ENCODE peak calls at places on chromosomes 6 and 20, in eight cellular contexts. V is gastrocnemius medialis, G is HepG2, A is esophagus muscularis mucosa, U is transverse colon, C is Peyer's patch, I is A549, Z is stomach. W is an unnamed sample.

GRCh38 chr6:25682324-25682723 is 30.3 kb downstream of the SCGN start:
- DNase-seq in G (no peak), I (no peak), Z (no peak), C (no peak), V (no peak), U (no peak), A (no peak), W (no peak)

GRCh38 chr6:1834641-1835516 is 225.2 kb downstream of the FOXC1 start:
- DNase-seq in U (no peak), V (no peak), A (no peak), G (no peak), C (no peak), I (no peak), Z (no peak), W (no peak)

GRCh38 chr20:60087563-60088105 is 129.4 kb downstream of the CDH26 start:
- DNase-seq in C (no peak), V (no peak), Z (no peak), I (no peak), G (no peak), A (no peak), U (no peak), W (no peak)

GRCh38 chr6:5435449-5435848 is 174.1 kb downstream of the FARS2 start:
- DNase-seq in C (no peak), U (no peak), I (no peak), V (no peak), A (no peak), Z (no peak), G (no peak), W (no peak)

GRCh38 chr6:57267586-57268293 is 45.6 kb upstream of the RAB23 start:
- DNase-seq in U (peak), A (no peak), C (peak), V (no peak), G (peak), Z (peak), I (peak), W (no peak)

GRCh38 chr20:41352106-41352505 is 11.5 kb downstream of the LPIN3 start:
- DNase-seq in C (no peak), U (no peak), A (no peak), V (no peak), I (peak), Z (no peak), G (no peak), W (no peak)

GRCh38 chr6:403659-404655 is 12.4 kb downstream of the IRF4 start:
- DNase-seq in C (peak), U (peak), Z (no peak), V (no peak), A (no peak), G (no peak), I (no peak), W (no peak)

GRCh38 chr20:6886065-6886729 is 118.7 kb downstream of the BMP2 start:
- DNase-seq in V (no peak), G (no peak), A (no peak), I (no peak), U (no peak), C (no peak), Z (no peak), W (no peak)

GRCh38 chr6:163983601-163984445 is 569.3 kb downstream of the QKI start:
- DNase-seq in U (no peak), A (peak), G (no peak), I (no peak), V (no peak), Z (no peak), C (no peak), W (no peak)

GRCh38 chr6:21279619-21280018 is 313.9 kb upstream of the SOX4 start:
- DNase-seq in V (no peak), Z (no peak), A (peak), C (no peak), G (no peak), I (no peak), U (no peak), W (no peak)

GRCh38 chr6:57013501-57013900 is 33.0 kb upstream of the KIAA1586 start:
- DNase-seq in I (no peak), C (no peak), G (no peak), U (no peak), V (no peak), Z (no peak), A (no peak), W (no peak)

GRCh38 chr6:83117802-83118201 is 50.3 kb downstream of the DOP1A start:
- DNase-seq in C (no peak), Z (no peak), V (no peak), I (no peak), G (no peak), A (no peak), U (no peak), W (no peak)

GRCh38 chr20:10861086-10861485 is 187.3 kb upstream of the JAG1 start:
- DNase-seq in C (no peak), Z (no peak), U (no peak), I (no peak), V (no peak), G (no peak), A (no peak), W (no peak)

GRCh38 chr6:21409231-21409630 is 184.3 kb upstream of the SOX4 start:
- DNase-seq in A (no peak), G (no peak), Z (no peak), V (no peak), I (no peak), C (no peak), U (no peak), W (no peak)

GRCh38 chr6:117266267-117266797 is 974 bp downstream of the VGLL2 start:
- DNase-seq in G (no peak), A (peak), V (no peak), C (no peak), I (no peak), Z (no peak), U (no peak), W (no peak)

GRCh38 chr20:46979603-46980241 is 85.1 kb downstream of the EYA2 start:
- DNase-seq in Z (no peak), I (no peak), A (no peak), U (no peak), G (no peak), V (no peak), C (no peak), W (no peak)

GRCh38 chr6:144678844-144679243 is 393.7 kb downstream of the UTRN start:
- DNase-seq in Z (no peak), A (no peak), V (no peak), U (no peak), G (no peak), I (no peak), C (no peak), W (no peak)

GRCh38 chr6:122869437-122870024 is 80.5 kb downstream of the SMPDL3A start:
- DNase-seq in U (peak), C (no peak), A (no peak), V (peak), I (peak), G (peak), Z (peak), W (peak)

GRCh38 chr6:158849899-158850806 is 31.0 kb upstream of the EZR start:
- DNase-seq in G (peak), V (no peak), A (no peak), Z (peak), C (no peak), I (peak), U (peak), W (no peak)

GRCh38 chr20:44738779-44739477 is 6.7 kb upstream of the KCNK15 start:
- DNase-seq in A (no peak), U (peak), V (no peak), C (peak), Z (peak), G (peak), I (peak), W (peak)

GRCh38 chr6:22929228-22929627 is 359.9 kb downstream of the HDGFL1 start:
- DNase-seq in G (no peak), U (no peak), V (no peak), C (no peak), Z (no peak), A (no peak), I (no peak), W (no peak)

GRCh38 chr6:113733386-113733785 is 123.8 kb upstream of the MARCKS start:
- DNase-seq in G (no peak), C (no peak), I (no peak), V (no peak), A (no peak), Z (no peak), U (no peak), W (no peak)

GRCh38 chr20:23630392-23630849 is 7.3 kb downstream of the CST3 start:
- DNase-seq in G (no peak), A (peak), U (no peak), C (no peak), V (no peak), Z (no peak), I (no peak), W (no peak)

GRCh38 chr20:1803216-1804128 is 91.7 kb upstream of the SIRPA start:
- DNase-seq in U (peak), I (no peak), G (no peak), A (no peak), V (no peak), C (peak), Z (peak), W (no peak)

GRCh38 chr6:132101550-132101949 is 150.4 kb upstream of the CCN2 start:
- DNase-seq in A (no peak), U (no peak), C (no peak), Z (no peak), G (no peak), V (no peak), I (no peak), W (no peak)

GRCh38 chr6:140440223-140440810 is 1065.9 kb upstream of the CITED2 start:
- DNase-seq in G (no peak), C (no peak), U (no peak), I (no peak), Z (no peak), V (no peak), A (no peak), W (no peak)

GRCh38 chr6:74745670-74746069 is 460.2 kb downstream of the COL12A1 start:
- DNase-seq in U (no peak), I (no peak), Z (no peak), A (no peak), C (no peak), G (no peak), V (no peak), W (no peak)

GRCh38 chr20:47816487-47817451 is 31.5 kb upstream of the SULF2 start:
- DNase-seq in U (no peak), C (no peak), V (no peak), A (no peak), G (no peak), Z (no peak), I (no peak), W (no peak)

GRCh38 chr6:2021713-2022125 is 223.7 kb downstream of the GMDS start:
- DNase-seq in U (peak), V (peak), I (no peak), Z (peak), A (no peak), G (no peak), C (no peak), W (peak)

GRCh38 chr6:87237804-87238203 is 82.4 kb downstream of the ZNF292 start:
- DNase-seq in V (no peak), A (no peak), C (no peak), I (peak), U (no peak), G (peak), Z (no peak), W (no peak)

GRCh38 chr6:12288844-12289654 is 1.1 kb upstream of the EDN1 start:
- DNase-seq in I (peak), Z (peak), U (peak), A (no peak), V (no peak), G (peak), C (peak), W (peak)

GRCh38 chr6:27617046-27617687 is 144.3 kb upstream of the ZNF184 start:
- DNase-seq in Z (no peak), I (no peak), U (no peak), C (no peak), V (no peak), G (no peak), A (no peak), W (no peak)

GRCh38 chr6:107154131-107154906 is 39.0 kb upstream of the BEND3 start:
- DNase-seq in G (peak), V (no peak), I (no peak), U (peak), A (no peak), Z (no peak), C (no peak), W (no peak)

GRCh38 chr6:166977626-166978550 is 21.3 kb upstream of the CEP43 start:
- DNase-seq in A (no peak), C (no peak), V (no peak), Z (no peak), G (no peak), I (no peak), U (no peak), W (no peak)

GRCh38 chr6:95593025-95593424 is 15.7 kb downstream of the MANEA start:
- DNase-seq in Z (peak), V (no peak), I (no peak), G (peak), C (no peak), A (no peak), U (no peak), W (no peak)

GRCh38 chr6:95587989-95588388 is 10.7 kb downstream of the MANEA start:
- DNase-seq in G (no peak), I (no peak), V (no peak), A (no peak), U (no peak), Z (no peak), C (no peak), W (no peak)

GRCh38 chr6:95589067-95589466 is 11.7 kb downstream of the MANEA start:
- DNase-seq in A (no peak), Z (no peak), U (no peak), I (no peak), C (no peak), V (no peak), G (no peak), W (no peak)

DNA sequence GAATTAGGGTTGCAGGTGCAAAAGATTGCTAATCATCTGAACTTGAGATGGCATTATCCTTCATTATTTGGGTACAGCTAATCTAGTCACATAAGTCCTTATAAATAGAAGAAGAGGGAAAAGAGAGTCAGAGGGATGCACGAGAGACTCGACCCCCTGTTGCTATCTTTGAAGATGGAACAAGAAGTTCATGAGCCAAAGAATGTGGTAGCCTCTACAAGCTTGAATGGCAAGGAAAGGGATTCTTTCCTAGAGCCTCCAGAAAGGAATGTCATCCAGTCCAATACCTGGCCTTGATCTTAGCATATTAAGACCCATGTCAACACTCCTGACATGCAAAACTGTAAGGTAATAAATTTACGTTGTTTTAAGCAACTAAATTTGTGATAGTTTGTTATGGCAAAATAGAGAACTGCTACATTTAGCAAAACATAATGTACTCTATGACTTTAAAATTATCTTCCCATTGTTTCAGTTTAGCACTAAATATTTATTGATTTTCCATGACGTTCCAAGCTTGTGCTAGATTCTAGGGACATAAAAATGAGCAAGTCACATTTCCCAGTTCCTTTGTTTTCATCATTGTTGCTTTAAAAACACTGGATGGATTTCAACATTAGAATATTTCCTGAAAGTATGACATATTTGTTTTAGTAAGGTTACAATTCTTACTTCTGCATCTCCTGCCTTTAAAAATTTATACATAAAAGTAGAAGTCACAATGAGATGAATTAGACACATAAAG is 12.7 kb downstream of the MANEA start:
- DNase-seq in V (no peak), Z (no peak), G (no peak), A (no peak), C (no peak), U (no peak), I (no peak), W (no peak)
- H3K4me3 ChIP-seq in V (no peak), Z (no peak), G (no peak), A (no peak), C (no peak), U (no peak), I (no peak), W (no peak)

GRCh38 chr20:36017034-36017951 is 48.9 kb downstream of the CNBD2 start:
- DNase-seq in I (peak), G (no peak), U (no peak), A (no peak), C (no peak), V (no peak), Z (peak), W (peak)
- H3K27ac ChIP-seq in I (peak), G (no peak), U (no peak), A (peak), C (no peak), V (no peak), Z (peak), W (peak)

GRCh38 chr6:137210903-137211302 is 8.3 kb downstream of the IFNGR1 start:
- DNase-seq in A (no peak), V (no peak), G (no peak), U (no peak), I (no peak), C (no peak), Z (no peak), W (no peak)

GRCh38 chr6:137211910-137212309 is 7.3 kb downstream of the IFNGR1 start:
- DNase-seq in I (no peak), G (no peak), C (no peak), A (no peak), V (no peak), U (no peak), Z (no peak), W (no peak)

GRCh38 chr6:137213813-137214212 is 5.4 kb downstream of the IFNGR1 start:
- DNase-seq in V (no peak), G (no peak), A (no peak), Z (no peak), I (no peak), C (no peak), U (no peak), W (no peak)

GRCh38 chr6:137214931-137215330 is 4.3 kb downstream of the IFNGR1 start:
- DNase-seq in V (no peak), U (no peak), Z (no peak), A (no peak), I (no peak), C (no peak), G (no peak), W (no peak)

DNA sequence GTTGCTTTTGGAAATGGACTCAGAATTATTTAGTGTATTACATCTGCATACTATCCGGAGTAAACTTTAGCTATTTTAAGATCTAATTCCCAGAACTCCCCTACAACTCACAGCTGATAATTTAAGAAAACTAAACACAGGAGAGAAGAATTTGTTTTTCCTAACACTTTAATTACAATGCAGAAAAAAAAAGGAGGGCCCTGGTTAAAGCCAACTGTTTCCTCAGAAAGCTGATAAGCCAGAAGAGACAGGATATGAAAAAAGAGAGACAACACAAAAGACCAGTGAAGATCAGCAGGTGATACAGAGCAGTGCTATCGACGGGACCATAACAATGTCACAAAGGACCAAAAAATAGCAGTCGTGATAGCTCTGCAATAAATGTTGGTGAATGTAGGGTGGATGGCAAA is 5.8 kb downstream of the IFNGR1 start:
- DNase-seq in I (no peak), A (no peak), Z (no peak), C (no peak), U (no peak), V (no peak), G (no peak), W (no peak)
- TF ChIP-seq POLR2A in I (no peak), A (no peak), Z (no peak), C (no peak), U (no peak), V (no peak), G (no peak), W (no peak)

DNA sequence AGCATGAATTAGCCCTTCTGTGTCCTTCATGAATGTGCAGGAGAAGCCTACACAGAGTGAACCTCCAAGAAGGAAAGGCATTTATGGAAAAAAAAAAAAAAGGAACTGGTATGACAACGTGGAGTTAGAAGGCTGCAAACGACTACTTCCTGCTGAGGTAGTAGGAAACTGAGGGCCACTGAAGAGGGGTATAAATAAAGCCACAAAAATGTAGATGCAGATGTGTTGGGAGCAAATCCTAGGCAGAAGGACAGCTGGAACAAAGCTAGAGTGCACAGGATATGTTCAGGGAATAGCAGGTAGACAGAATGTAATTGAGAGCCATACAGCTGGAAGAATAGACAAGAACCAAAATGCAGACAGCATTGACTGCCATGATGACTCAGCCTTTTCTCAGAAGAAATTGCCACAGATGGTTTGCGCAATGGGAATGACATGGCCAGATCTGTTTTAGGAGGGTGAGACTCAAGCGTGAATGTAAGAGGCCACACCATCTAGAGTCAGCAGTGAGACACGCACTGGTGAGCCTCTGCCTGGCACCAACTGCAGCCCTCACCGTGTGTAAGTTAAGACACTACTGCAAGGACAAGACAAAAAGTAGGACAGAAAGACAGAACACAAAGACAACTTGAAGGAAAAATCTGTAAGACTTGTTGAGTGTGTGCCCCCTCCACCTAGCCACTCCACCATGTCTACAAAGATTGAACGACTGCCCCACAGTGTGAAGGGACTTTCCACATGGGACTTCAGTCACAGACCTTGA is 79.8 kb downstream of the KIF13A start:
- DNase-seq in V (peak), U (peak), A (peak), C (peak), Z (peak), I (peak), G (peak), W (peak)
- H3K4me3 ChIP-seq in V (no peak), U (no peak), A (no peak), C (no peak), Z (no peak), I (no peak), G (no peak), W (no peak)

DNA sequence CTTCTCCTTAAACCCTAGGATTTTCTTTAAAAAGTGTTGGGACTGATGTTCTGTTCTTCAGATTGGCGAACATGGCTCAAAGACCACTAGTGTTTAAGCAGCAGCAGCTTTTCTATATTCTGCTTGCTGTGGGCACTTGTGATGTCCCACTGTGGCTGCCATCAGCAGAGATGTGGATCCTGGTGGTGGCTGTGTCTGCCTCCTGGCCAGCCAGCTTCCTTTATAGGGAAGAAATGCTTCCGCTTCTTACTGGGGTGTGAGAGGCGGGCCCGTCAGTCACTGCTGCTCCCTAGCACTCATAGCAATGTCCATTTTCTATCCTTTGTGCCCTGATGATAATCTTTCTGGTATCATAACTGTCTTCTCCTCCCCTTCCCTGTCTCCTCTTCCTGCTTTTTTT is 66.7 kb upstream of the ESR1 start:
- DNase-seq in V (no peak), A (no peak), I (no peak), Z (no peak), C (no peak), U (no peak), G (no peak), W (no peak)
- H3K27ac ChIP-seq in V (no peak), A (no peak), I (no peak), Z (no peak), C (no peak), U (no peak), G (no peak), W (no peak)

GRCh38 chr6:31355540-31355988 is 1.4 kb downstream of the HLA-B start:
- DNase-seq in I (no peak), Z (no peak), G (no peak), V (no peak), U (no peak), A (peak), C (no peak), W (no peak)
- TF ChIP-seq POLR2A in I (no peak), Z (no peak), G (no peak), V (no peak), U (no peak), A (no peak), C (no peak), W (no peak)

W was measured in uterus.